ENCODE peak calls at places on chromosome 6, in five cellular contexts. S is astrocyte of the spinal cord, G is progenitor cell of endocrine pancreas, R is Panc1, J is A549. E is an unnamed sample.

GRCh38 chr6:31948306-31948705 is 2.4 kb downstream of the CFB start:
- DNase-seq in G (no peak), R (no peak), J (no peak), S (no peak), E (no peak)

GRCh38 chr6:130127195-130127594 is 95.6 kb downstream of the SAMD3 start:
- DNase-seq in S (no peak), G (no peak), R (no peak), J (no peak), E (no peak)

GRCh38 chr6:167493961-167494697 is 169.2 kb downstream of the TTLL2 start:
- DNase-seq in S (no peak), J (no peak), G (no peak), R (no peak), E (no peak)

GRCh38 chr6:112193111-112193510 is 61.3 kb downstream of the LAMA4 start:
- DNase-seq in S (no peak), R (no peak), G (no peak), J (no peak), E (no peak)

GRCh38 chr6:163459536-163459935 is 45.0 kb downstream of the QKI start:
- DNase-seq in S (peak), R (no peak), G (no peak), J (no peak), E (no peak)

GRCh38 chr6:95083506-95083905 is 493.8 kb upstream of the MANEA start:
- DNase-seq in R (no peak), S (no peak), J (no peak), G (no peak), E (no peak)

GRCh38 chr6:166784691-166785090 is 157.6 kb upstream of the RPS6KA2 start:
- DNase-seq in G (no peak), R (no peak), J (no peak), S (no peak), E (no peak)

GRCh38 chr6:132202569-132202968 is 198.7 kb downstream of the MOXD1 start:
- DNase-seq in S (peak), R (no peak), J (no peak), G (no peak), E (peak)

GRCh38 chr6:14601490-14601889 is 483.9 kb downstream of the CD83 start:
- DNase-seq in G (no peak), S (no peak), R (no peak), J (no peak), E (no peak)

GRCh38 chr6:1388927-1389790 is at the start of gene FOXF2:
- DNase-seq in R (no peak), G (no peak), S (no peak), J (peak), E (no peak)

GRCh38 chr6:139290787-139291294 is 957 bp downstream of the TXLNB start:
- DNase-seq in S (peak), R (no peak), G (no peak), J (no peak), E (peak)

GRCh38 chr6:53410508-53411258 is 61.9 kb upstream of the ELOVL5 start:
- DNase-seq in G (no peak), R (peak), J (peak), S (peak), E (peak)

GRCh38 chr6:158232445-158233213 is 64.5 kb downstream of the GTF2H5 start:
- DNase-seq in R (no peak), J (peak), G (peak), S (peak), E (peak)

GRCh38 chr6:38552136-38552535 is 87.6 kb downstream of the BTBD9 start:
- DNase-seq in S (no peak), J (no peak), G (no peak), R (no peak), E (no peak)

GRCh38 chr6:33604941-33605854 is 15.9 kb upstream of the ITPR3 start:
- DNase-seq in R (no peak), S (no peak), J (no peak), G (no peak), E (peak)

GRCh38 chr6:166236586-166236985 is 68.9 kb upstream of the TBXT start:
- DNase-seq in R (no peak), J (no peak), S (no peak), G (no peak), E (no peak)

GRCh38 chr6:169415179-169415578 is 161.5 kb upstream of the THBS2 start:
- DNase-seq in R (no peak), G (no peak), J (peak), S (peak), E (no peak)

DNA sequence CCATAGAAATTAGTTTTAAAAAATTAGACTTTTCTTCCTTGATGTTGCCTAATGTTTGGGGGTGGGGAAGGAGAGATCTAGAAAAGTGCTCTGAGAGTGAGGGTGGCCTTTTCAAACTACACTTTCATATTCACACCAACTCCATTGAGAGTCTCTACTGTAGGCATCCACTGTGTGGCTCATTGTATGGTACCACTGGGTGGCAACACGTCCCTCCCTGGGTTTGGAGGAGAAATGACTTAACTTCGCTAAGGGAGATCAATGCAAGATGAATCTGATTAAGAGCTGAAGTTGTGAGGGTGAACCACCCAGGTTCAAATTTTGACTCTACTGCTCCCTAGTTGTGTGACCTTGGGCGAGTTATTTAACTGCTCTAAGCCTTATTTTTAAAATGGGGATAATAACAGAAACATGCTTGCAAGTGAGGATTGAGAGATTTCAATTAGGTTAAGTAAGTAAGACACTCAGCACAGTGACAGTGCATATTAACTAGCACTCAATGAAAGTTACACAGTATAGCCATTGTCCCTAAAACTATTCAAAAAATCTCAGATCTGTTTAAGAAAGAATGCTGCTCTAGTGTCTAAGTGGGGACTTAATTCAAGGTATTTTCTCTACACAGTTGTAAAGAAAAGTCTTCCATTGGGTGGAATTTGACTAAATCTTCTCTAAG is 193.5 kb upstream of the CNR1 start:
- DNase-seq in J (no peak), S (no peak), G (no peak), R (no peak), E (no peak)
- TF ChIP-seq CTCF in J (no peak), S (no peak), G (no peak), R (peak), E (no peak)

DNA sequence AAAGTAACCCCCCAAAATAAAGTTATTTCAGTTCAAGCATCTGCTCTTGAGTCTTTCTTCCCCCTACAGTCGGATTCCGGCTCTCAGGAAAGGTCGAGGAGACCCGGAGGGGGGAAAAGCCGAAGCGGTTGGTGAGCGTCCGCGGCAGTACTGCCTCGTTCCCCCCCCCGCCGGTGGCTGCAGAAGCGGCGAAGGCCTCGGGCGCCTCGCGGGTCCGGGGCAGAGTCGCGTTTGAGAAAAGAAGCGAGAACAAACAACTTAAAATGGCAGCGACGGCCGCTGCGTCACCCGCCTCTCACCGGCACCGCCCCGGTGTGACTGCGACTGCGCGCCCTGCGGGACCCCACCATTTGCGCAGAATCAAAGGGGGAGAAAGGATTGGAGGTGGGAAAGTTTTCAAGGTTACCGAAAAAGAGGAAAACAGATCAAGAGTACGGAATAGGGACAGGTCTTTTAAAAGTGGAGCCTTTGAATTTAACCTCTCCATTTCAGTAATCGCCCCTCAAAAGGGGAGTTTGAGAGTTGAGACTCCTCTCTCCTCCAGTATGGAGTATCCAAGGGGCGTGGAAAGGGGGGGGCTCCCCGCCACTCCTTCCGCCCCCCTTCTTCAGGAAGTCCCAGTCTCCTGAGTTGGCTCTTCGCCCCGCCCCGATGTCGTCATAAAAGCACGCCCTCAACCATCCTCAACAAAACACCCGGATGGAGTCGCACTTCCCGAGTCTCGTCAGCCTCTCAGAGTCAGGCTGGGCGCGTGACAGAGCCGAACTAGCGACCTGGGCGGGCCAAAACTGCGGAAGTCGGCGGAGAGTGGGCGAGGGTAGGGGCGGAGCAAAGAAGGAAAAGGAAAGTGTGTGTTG is 1.9 kb upstream of the C6orf62 start:
- DNase-seq in R (peak), J (peak), G (peak), S (peak), E (peak)
- TF ChIP-seq CTCF in R (no peak), J (no peak), G (no peak), S (peak), E (no peak)

GRCh38 chr6:155234167-155234566 is 29.6 kb upstream of the CLDN20 start:
- DNase-seq in S (no peak), R (no peak), G (no peak), J (no peak), E (no peak)
- TF ChIP-seq CTCF in S (no peak), R (no peak), G (no peak), J (no peak), E (no peak)

DNA sequence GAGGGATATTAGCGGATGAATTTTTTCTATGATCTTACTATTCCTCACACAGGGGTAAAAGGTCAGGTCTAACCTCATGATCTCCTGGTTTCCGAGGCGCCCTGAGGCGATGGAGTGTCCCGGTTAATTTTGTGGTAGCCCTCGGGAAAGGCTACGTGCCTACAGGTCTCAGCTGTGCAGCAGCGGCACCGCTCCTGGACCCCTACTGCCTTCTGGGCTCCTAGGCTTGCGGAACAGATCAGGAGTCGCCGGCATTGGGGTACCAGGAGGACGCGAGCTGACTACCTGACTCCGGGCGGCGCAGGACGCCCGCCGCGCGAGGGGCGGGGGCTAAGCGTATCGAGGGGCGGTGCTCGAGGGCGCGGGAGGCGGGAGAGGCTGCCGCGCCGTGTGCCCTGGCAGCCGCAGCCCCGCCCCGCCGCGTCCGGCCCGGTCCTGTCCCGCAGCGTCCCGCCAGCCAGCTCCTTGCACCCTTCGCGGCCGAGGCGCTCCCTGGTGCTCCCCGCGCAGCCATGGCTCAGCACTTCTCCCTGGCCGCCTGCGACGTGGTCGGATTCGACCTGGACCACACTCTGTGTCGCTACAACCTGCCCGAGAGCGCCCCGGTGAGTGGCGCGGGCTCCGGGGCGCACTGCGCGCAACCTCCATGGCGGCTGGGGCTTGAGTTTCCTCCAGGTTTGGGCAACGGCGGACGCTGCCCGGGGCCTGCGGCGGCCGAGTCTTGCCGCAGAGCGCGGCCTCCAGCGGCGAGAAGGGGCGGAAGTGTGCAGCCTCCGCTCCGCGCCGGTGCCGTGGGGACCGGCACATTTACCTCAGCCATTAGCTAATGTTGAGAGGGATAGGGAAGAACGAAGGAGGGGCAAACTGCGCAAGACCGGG is at the start of gene NT5DC1:
- DNase-seq in J (peak), R (peak), S (peak), G (peak), E (peak)
- TF ChIP-seq CTCF in J (no peak), R (peak), S (peak), G (peak), E (peak)

GRCh38 chr6:70289299-70289698 is 13.6 kb downstream of the COL9A1 start:
- DNase-seq in R (no peak), G (no peak), S (no peak), J (peak), E (no peak)
- TF ChIP-seq CTCF in R (peak), G (peak), S (peak), J (peak), E (peak)

DNA sequence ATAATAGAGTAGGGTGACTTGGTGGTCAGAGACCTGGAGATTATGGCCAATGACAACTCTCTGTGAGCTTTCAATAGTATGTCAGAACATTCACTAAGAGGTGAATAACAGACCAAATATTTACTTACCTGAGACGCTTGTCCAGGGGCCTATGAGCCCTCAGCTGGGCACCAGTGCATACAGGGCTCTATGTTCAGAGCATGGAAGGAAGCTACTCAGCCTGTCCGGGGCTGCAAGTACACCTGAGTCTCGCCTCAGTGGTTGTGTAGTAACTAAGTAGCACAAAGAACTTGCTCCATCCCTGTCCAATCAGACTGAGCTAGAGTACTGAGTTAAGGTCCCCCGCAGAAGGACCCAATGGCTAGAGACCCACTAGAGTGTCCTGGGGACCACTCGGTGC is 11.6 kb upstream of the SCGN start:
- DNase-seq in J (no peak), G (no peak), S (no peak), R (no peak), E (no peak)
- TF ChIP-seq CTCF in J (no peak), G (no peak), S (no peak), R (no peak), E (no peak)